ENCODE peak calls at places on chromosomes 5 and 9, in eight cellular contexts. W, H, F, M, V, S, B and Q are unnamed samples.

GRCh38 chr5:7762267-7762666 is 88.7 kb downstream of the CFAP90 start:
- DNase-seq in W (no peak), H (peak; percentile 25), F (no peak), M (no peak), V (no peak), S (no peak), B (no peak), Q (no peak)

GRCh38 chr5:172150514-172151425 is 37.3 kb downstream of the STK10 start:
- DNase-seq in W (no peak), H (no peak), F (peak; percentile 49), M (no peak), V (no peak), S (peak; percentile 81), B (no peak), Q (peak; percentile 92)

GRCh38 chr9:23611874-23612273 is 214.2 kb downstream of the ELAVL2 start:
- DNase-seq in W (no peak), H (no peak), F (no peak), M (no peak), V (no peak), S (no peak), B (no peak), Q (no peak)

GRCh38 chr9:97982191-97982718 is 886 bp upstream of the ANP32B start:
- DNase-seq in W (no peak), H (no peak), F (no peak), M (no peak), V (no peak), S (no peak), B (no peak), Q (no peak)

GRCh38 chr9:120505186-120505585 is 74.8 kb downstream of the CDK5RAP2 start:
- DNase-seq in W (no peak), H (no peak), F (no peak), M (no peak), V (no peak), S (no peak), B (no peak), Q (no peak)

GRCh38 chr9:136056546-136057235 is 38.4 kb downstream of the NACC2 start:
- DNase-seq in W (no peak), H (peak; percentile 70), F (no peak), M (no peak), V (no peak), S (no peak), B (no peak), Q (no peak)

GRCh38 chr5:127934791-127935256 is 148.7 kb upstream of the SLC12A2 start:
- DNase-seq in W (no peak), H (no peak), F (peak; percentile 36), M (no peak), V (peak; percentile 94), S (no peak), B (peak; percentile 97), Q (no peak)

GRCh38 chr5:135605221-135605620 is 26.4 kb upstream of the CXCL14 start:
- DNase-seq in W (no peak), H (no peak), F (no peak), M (no peak), V (no peak), S (no peak), B (no peak), Q (no peak)

GRCh38 chr5:126395198-126395597 is 28.0 kb upstream of the GRAMD2B start:
- DNase-seq in W (no peak), H (no peak), F (no peak), M (no peak), V (no peak), S (no peak), B (no peak), Q (no peak)

GRCh38 chr9:94861589-94862241 is 135.2 kb downstream of the AOPEP start:
- DNase-seq in W (no peak), H (no peak), F (no peak), M (no peak), V (no peak), S (no peak), B (no peak), Q (no peak)

GRCh38 chr9:113580041-113580953 is 116.8 kb downstream of the RGS3 start:
- DNase-seq in W (peak; percentile 96), H (peak; percentile 86), F (peak; percentile 93), M (peak; percentile 66), V (no peak), S (peak; percentile 94), B (no peak), Q (peak; percentile 97)

GRCh38 chr9:2764371-2764770 is 47.1 kb downstream of the KCNV2 start:
- DNase-seq in W (no peak), H (no peak), F (no peak), M (peak; percentile 9), V (no peak), S (no peak), B (no peak), Q (no peak)

GRCh38 chr5:10036136-10036535 is 213.6 kb downstream of the ATPSCKMT start:
- DNase-seq in W (no peak), H (no peak), F (no peak), M (no peak), V (no peak), S (no peak), B (no peak), Q (no peak)

GRCh38 chr5:83927140-83927733 is 206.6 kb upstream of the HAPLN1 start:
- DNase-seq in W (peak; percentile 12), H (no peak), F (peak; percentile 60), M (no peak), V (peak; percentile 57), S (no peak), B (peak; percentile 41), Q (no peak)

GRCh38 chr9:121770415-121771273 is 119.2 kb downstream of the DAB2IP start:
- DNase-seq in W (no peak), H (no peak), F (no peak), M (no peak), V (no peak), S (no peak), B (no peak), Q (peak; percentile 48)

GRCh38 chr9:121772600-121773285 is 121.3 kb downstream of the DAB2IP start:
- DNase-seq in W (no peak), H (peak; percentile 84), F (peak; percentile 88), M (no peak), V (no peak), S (no peak), B (no peak), Q (peak; percentile 86)

GRCh38 chr9:121773286-121773953 is 122.0 kb downstream of the DAB2IP start:
- DNase-seq in W (no peak), H (no peak), F (no peak), M (no peak), V (no peak), S (no peak), B (no peak), Q (peak; percentile 78)

GRCh38 chr9:121771418-121771817 is 120.0 kb downstream of the DAB2IP start:
- DNase-seq in W (no peak), H (no peak), F (no peak), M (no peak), V (no peak), S (no peak), B (no peak), Q (no peak)

DNA sequence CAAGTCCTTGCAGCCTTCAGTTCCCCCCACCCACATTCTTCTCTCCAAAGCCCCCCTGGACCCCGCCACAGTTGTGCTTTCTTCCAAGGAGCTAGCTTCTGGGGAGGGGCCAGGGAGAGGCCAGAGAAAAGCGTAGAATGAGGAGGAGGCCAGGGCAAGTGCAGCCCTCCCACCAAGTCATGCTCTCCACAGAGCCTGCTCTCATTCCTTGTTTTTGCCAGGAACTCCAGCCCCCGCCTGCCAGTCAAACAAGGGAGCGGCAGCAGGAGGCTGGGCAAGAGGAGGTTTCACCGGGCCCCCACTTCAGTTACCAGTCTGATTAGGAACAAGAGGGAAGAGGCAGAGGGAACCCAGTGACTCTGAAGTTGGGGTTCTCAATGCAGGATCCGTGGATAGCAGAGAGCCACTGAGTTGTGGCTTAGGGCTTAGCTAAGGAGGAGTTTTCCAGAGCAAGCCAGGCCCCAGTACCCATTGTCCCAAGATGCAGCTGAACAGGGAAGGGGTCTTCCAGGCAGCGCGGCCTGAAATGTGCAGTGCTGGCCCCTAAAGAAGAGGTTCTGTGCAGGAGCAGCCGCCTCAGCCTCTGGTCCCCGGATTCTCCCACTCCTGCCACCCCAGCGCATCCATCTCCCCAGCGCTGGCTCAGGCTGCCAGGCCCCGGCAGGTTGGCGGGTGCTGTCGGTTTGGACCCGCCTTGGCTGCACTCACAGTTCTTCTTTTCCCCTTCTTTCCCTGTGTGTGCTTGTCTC is 120.6 kb downstream of the DAB2IP start:
- DNase-seq in W (no peak), H (no peak), F (no peak), M (no peak), V (no peak), S (no peak), B (no peak), Q (peak; percentile 72)
- H3K27ac ChIP-seq in W (no peak overlapping the region), H (peak overlapping the region; percentile 49), F (no peak overlapping the region), M (no peak overlapping the region), V (no peak overlapping the region), S (no peak overlapping the region), B (no peak overlapping the region), Q (no peak overlapping the region)

GRCh38 chr5:150178262-150178661 is 11.6 kb upstream of the SLC6A7 start:
- DNase-seq in W (no peak), H (no peak), F (no peak), M (no peak), V (no peak), S (no peak), B (no peak), Q (no peak)
- TF ChIP-seq POLR2AphosphoS5 in W (no peak), H (no peak), F (no peak), M (no peak), V (no peak), S (no peak), B (no peak), Q (no peak)

DNA sequence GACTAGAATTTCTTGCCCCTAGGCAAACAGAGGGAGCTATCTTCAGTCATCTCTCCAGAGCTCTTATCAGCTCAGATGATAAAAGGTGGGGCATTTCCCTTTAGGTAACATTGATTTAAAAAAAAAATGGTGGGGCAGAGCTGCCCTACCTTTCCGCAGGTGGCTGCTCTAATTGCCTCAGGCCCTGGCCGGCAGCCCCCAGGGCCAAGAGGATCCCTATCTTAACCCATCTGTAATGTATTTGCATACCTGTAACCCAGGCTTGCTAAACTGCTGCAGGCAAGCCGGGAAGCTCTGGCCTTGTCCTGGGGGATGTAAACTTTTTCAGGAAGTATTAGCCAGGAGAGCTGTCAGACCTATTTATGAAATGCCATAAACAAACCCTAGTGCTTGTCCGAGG is 21.0 kb upstream of the ZSWIM6 start:
- DNase-seq in W (no peak), H (no peak), F (no peak), M (no peak), V (no peak), S (no peak), B (no peak), Q (no peak)
- H3K4me1 ChIP-seq in W (no peaks in the 10 kb centered on the region), H (peaks cover 13% of the 10 kb centered on the region), F (peaks cover 20% of the 10 kb centered on the region), M (peaks cover 14% of the 10 kb centered on the region), V (no peaks in the 10 kb centered on the region), S (no peaks in the 10 kb centered on the region), B (no peaks in the 10 kb centered on the region), Q (no peaks in the 10 kb centered on the region)

DNA sequence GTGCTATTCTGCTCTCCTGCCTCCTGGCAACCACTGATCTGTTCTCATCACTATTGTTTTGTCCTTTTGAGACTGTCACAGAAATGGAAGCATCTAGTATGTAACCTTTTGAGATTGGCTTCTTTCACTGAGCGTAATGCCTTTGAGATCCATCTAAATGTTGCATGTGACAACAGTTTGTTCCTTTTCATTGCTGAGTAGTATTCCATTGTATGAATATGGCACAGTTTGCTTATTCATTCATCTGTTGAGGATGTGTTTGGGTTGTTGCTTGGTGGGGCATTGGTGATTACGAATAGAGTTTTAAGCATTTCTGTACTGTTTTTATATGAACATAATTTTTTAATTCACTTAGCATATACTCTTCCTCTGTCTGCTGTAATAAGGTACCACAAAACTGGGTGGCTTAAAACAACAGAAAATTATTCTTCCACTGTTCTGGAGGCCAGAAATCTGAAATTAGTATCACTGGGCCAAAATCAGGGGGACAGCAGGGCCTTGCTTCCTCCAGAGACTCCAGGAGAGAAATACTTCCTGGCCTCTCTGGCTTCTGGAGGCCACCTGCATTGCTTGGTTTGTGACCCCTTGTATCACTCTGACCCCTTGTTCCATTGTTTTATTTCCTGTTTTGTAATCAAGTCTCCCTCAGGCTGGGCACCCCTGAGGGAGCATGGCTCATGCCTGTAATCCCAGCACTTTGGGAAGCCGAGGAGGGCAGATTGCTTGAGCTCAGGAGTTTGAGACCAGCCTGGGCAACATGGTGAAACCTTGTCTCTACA is 53.0 kb downstream of the EXOSC2 start:
- DNase-seq in W (no peak), H (no peak), F (no peak), M (no peak), V (no peak), S (no peak), B (no peak), Q (no peak)
- H3K27ac ChIP-seq in W (no peak overlapping the region), H (no peak overlapping the region), F (no peak overlapping the region), M (no peak overlapping the region), V (no peak overlapping the region), S (no peak overlapping the region), B (no peak overlapping the region), Q (peak overlapping the region; percentile 3)